ENCODE peak calls at places on chromosomes 13 and 19, in eight cellular contexts. B is tibial artery, D is uterus, I is IMR-90, E is cardiac fibroblast, C is thoracic aorta, R is astrocyte of the spinal cord, S is AG09309. P is an unnamed sample.

GRCh38 chr13:52779028-52779612 is 39.5 kb upstream of the CNMD start:
- DNase-seq in B (no peak), D (no peak), I (no peak), E (no peak), C (no peak), R (no peak), S (no peak), P (no peak)

GRCh38 chr13:110015253-110015652 is 228.9 kb upstream of the IRS2 start:
- DNase-seq in B (no peak), D (no peak), I (peak; percentile 43), E (peak; percentile 72), C (no peak), R (peak; percentile 46), S (no peak), P (no peak)

GRCh38 chr19:52331757-52332156 is 4.3 kb upstream of the ZNF610 start:
- DNase-seq in B (no peak), D (no peak), I (no peak), E (peak; percentile 16), C (no peak), R (peak; percentile 21), S (no peak), P (no peak)

GRCh38 chr13:26051231-26052135 is at the start of gene SHISA2:
- DNase-seq in B (no peak), D (no peak), I (peak; percentile 31), E (peak; percentile 56), C (no peak), R (peak; percentile 78), S (no peak), P (no peak)

GRCh38 chr19:57814505-57815246 is at the start of gene ZNF552:
- DNase-seq in B (peak; percentile 87), D (peak; percentile 80), I (peak; percentile 91), E (peak; percentile 93), C (peak; percentile 69), R (peak; percentile 90), S (peak; percentile 56), P (peak; percentile 66)

GRCh38 chr13:26280295-26280694 is 26.4 kb downstream of the CDK8 start:
- DNase-seq in B (no peak), D (no peak), I (peak; percentile 70), E (peak; percentile 64), C (no peak), R (peak; percentile 64), S (peak; percentile 20), P (peak; percentile 24)

GRCh38 chr13:69474286-69474685 is 633.3 kb upstream of the ATXN8OS start:
- DNase-seq in B (no peak), D (no peak), I (no peak), E (no peak), C (no peak), R (no peak), S (no peak), P (no peak)

GRCh38 chr13:65292488-65292901 is 1937.6 kb downstream of the PCDH9 start:
- DNase-seq in B (no peak), D (no peak), I (peak; percentile 86), E (peak; percentile 33), C (no peak), R (peak; percentile 85), S (peak; percentile 16), P (peak; percentile 18)

GRCh38 chr19:1469936-1470863 is 8.8 kb downstream of the C19orf25 start:
- DNase-seq in B (no peak), D (no peak), I (no peak), E (no peak), C (no peak), R (no peak), S (no peak), P (no peak)

GRCh38 chr13:62611343-62611742 is 1195.7 kb upstream of the PCDH20 start:
- DNase-seq in B (no peak), D (no peak), I (no peak), E (no peak), C (no peak), R (no peak), S (no peak), P (no peak)

GRCh38 chr13:107650081-107650701 is 565.1 kb downstream of the LIG4 start:
- DNase-seq in B (peak; percentile 20), D (peak; percentile 16), I (peak; percentile 62), E (peak; percentile 25), C (no peak), R (peak; percentile 67), S (no peak), P (no peak)

GRCh38 chr13:31797154-31797775 is 57.9 kb downstream of the RXFP2 start:
- DNase-seq in B (no peak), D (no peak), I (peak; percentile 55), E (peak; percentile 70), C (no peak), R (peak; percentile 57), S (no peak), P (no peak)

GRCh38 chr19:51136891-51137551 is 5.1 kb upstream of the SIGLEC7 start:
- DNase-seq in B (peak; percentile 52), D (no peak), I (no peak), E (no peak), C (no peak), R (no peak), S (no peak), P (no peak)

GRCh38 chr19:7748756-7749155 is 1.4 kb upstream of the CD209 start:
- DNase-seq in B (no peak), D (no peak), I (peak; percentile 7), E (peak; percentile 38), C (no peak), R (no peak), S (no peak), P (no peak)

GRCh38 chr13:35818577-35819165 is 312.5 kb downstream of the DCLK1 start:
- DNase-seq in B (no peak), D (no peak), I (peak; percentile 60), E (peak; percentile 72), C (no peak), R (peak; percentile 55), S (peak; percentile 33), P (no peak)

GRCh38 chr13:25375727-25376358 is 4.1 kb downstream of the ATP8A2 start:
- DNase-seq in B (no peak), D (no peak), I (peak; percentile 31), E (peak; percentile 60), C (no peak), R (peak; percentile 48), S (peak; percentile 5), P (no peak)

GRCh38 chr13:114236224-114236623 is 1.5 kb downstream of the CDC16 start:
- DNase-seq in B (no peak), D (no peak), I (no peak), E (no peak), C (no peak), R (no peak), S (no peak), P (no peak)

DNA sequence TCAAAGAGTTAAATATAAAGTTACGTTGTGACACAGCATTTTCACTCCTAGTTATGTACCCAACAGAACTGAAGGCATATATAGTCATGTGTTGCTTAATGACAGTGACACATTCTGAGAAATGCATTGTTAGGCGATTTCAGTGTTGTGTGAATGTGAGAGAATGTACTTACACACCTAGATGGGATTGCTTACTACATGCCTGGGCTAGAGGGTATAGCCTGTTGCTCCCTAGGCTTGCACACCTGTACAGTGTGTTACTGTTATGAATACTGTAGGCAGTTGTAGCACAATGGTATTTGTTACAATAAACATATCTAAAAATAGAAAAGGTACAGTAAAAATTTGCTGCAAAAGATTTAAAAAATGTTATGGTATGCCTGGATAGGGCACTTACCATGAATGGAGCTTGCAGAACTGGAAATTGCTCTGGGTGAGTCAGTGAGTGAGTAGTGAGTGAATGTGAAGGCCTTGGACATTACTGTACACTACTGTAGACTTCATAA is 89.2 kb downstream of the DHRS12 start:
- DNase-seq in B (no peak), D (no peak), I (peak; percentile 89), E (peak; percentile 85), C (no peak), R (peak; percentile 64), S (no peak), P (no peak)
- H3K4me3 ChIP-seq in B (no peak overlapping the region), D (no peak overlapping the region), I (no peak overlapping the region), E (no peak overlapping the region), C (no peak overlapping the region), R (no peak overlapping the region), S (no peak overlapping the region), P (no peak overlapping the region)

GRCh38 chr19:38093587-38093986 is 130.4 kb downstream of the DPF1 start:
- DNase-seq in B (no peak), D (no peak), I (no peak), E (no peak), C (no peak), R (no peak), S (no peak), P (no peak)

GRCh38 chr19:38093154-38093553 is 130.9 kb downstream of the DPF1 start:
- DNase-seq in B (no peak), D (no peak), I (no peak), E (no peak), C (no peak), R (no peak), S (no peak), P (no peak)

GRCh38 chr19:38100589-38100988 is 123.4 kb downstream of the DPF1 start:
- DNase-seq in B (no peak), D (no peak), I (no peak), E (no peak), C (no peak), R (no peak), S (no peak), P (no peak)

GRCh38 chr19:38099966-38100365 is 124.1 kb downstream of the DPF1 start:
- DNase-seq in B (no peak), D (no peak), I (no peak), E (no peak), C (no peak), R (no peak), S (no peak), P (no peak)

GRCh38 chr19:38095411-38096308 is 128.4 kb downstream of the DPF1 start:
- DNase-seq in B (peak; percentile 70), D (peak; percentile 48), I (peak; percentile 71), E (peak; percentile 78), C (peak; percentile 16), R (peak; percentile 71), S (peak; percentile 27), P (peak; percentile 37)
- TF ChIP-seq CTCF in B (peak; percentile 62), D (peak; percentile 23), I (peak; percentile 72), E (peak; percentile 78), C (peak; percentile 64), R (peak; percentile 88), S (peak; percentile 82), P (peak; percentile 82)

GRCh38 chr19:49196527-49197240 is 39.1 kb downstream of the TRPM4 start:
- DNase-seq in B (no peak), D (peak; percentile 53), I (no peak), E (no peak), C (no peak), R (no peak), S (no peak), P (no peak)
- H3K4me3 ChIP-seq in B (peak overlapping the region; percentile 31), D (no peak overlapping the region), I (no peak overlapping the region), E (no peak overlapping the region), C (peak overlapping the region; percentile 54), R (no peak overlapping the region), S (no peak overlapping the region), P (no peak overlapping the region)

DNA sequence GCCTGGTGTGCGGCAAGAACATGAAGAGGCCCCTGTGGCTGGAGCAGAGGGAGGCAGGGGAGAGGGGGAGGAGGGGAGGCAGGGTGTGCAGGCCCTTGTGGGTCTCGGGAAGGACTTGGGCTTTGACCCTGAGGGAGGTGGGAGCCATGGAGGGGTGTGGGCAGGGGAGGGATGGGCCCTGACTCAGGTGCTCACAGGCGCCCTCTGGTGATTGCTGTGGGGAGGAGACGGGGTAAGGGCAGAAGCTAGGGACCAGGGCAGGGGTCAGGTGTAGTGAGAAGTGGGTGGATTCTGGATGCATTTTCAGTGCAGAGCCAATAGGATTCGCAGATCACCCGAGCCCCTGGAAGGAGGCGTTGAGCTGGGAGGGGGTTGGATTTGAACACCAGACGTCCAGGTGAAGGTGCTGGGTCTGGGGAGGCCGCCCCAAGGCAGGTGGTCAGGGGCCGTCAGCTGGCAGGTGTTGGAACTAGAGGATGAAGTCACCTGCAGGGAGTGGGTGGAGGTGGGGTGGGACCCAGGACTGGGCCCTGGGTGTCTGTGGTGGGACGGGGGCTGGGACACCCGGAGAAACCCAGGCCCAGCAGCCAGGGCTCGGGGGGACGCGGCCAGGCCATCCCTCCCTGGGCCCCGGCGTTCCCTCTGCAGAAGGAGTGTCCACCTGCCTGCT is 185.4 kb downstream of the KDM4B start:
- DNase-seq in B (no peak), D (peak; percentile 19), I (no peak), E (peak; percentile 17), C (no peak), R (no peak), S (no peak), P (no peak)
- TF ChIP-seq CTCF in B (no peak), D (no peak), I (peak; percentile 45), E (peak; percentile 59), C (peak; percentile 10), R (peak; percentile 67), S (peak; percentile 55), P (peak; percentile 59)

P was measured in BJ.